ENCODE peak calls at places on chromosomes 1 and 21, in ten cellular contexts. X is NCI-H1092, F is OCI-LY7, L is germinal center, B is midbrain, O is AG10803, Z is pancreas, W is NCI-H460, D is glutamatergic neuron, C is iPS-NIHi11. P is an unnamed sample.

GRCh38 chr1:43270421-43271095 is 775 bp downstream of the TMEM125 start:
- DNase-seq in Z (peak; percentile 94), L (no peak), B (no peak), F (peak; percentile 18), W (no peak), D (no peak), X (no peak), C (peak; percentile 99), O (no peak), P (no peak)

GRCh38 chr21:43292041-43292865 is 123.4 kb downstream of the CRYAA start:
- DNase-seq in Z (no peak), X (no peak), B (no peak), D (no peak), W (no peak), F (no peak), L (no peak), O (no peak), C (no peak), P (no peak)

GRCh38 chr1:6889875-6890480 is 104.7 kb downstream of the CAMTA1 start:
- DNase-seq in Z (peak; percentile 48), L (peak; percentile 37), W (peak; percentile 53), C (peak; percentile 67), O (peak; percentile 64), B (peak; percentile 52), X (peak; percentile 43), F (peak; percentile 66), D (peak; percentile 59), P (peak; percentile 74)

GRCh38 chr1:166379447-166379846 is 212.6 kb upstream of the FAM78B start:
- DNase-seq in F (no peak), D (no peak), O (no peak), Z (no peak), X (no peak), C (no peak), W (peak; percentile 26), L (no peak), B (no peak), P (no peak)

GRCh38 chr21:32021319-32022027 is 148.7 kb downstream of the HUNK start:
- DNase-seq in L (no peak), C (no peak), W (no peak), Z (peak; percentile 74), X (peak; percentile 81), D (no peak), O (no peak), B (peak; percentile 54), F (no peak), P (no peak)

GRCh38 chr1:48093696-48094518 is 96.7 kb upstream of the TRABD2B start:
- DNase-seq in W (peak; percentile 36), B (peak; percentile 1), Z (peak; percentile 82), L (peak; percentile 78), F (peak; percentile 62), X (peak; percentile 43), D (peak; percentile 80), C (peak; percentile 95), O (peak; percentile 16), P (peak; percentile 61)

GRCh38 chr1:29515188-29515955 is 279.1 kb downstream of the PTPRU start:
- DNase-seq in D (no peak), C (no peak), Z (no peak), B (no peak), X (peak; percentile 13), L (no peak), W (no peak), O (no peak), F (no peak), P (no peak)

GRCh38 chr1:7218210-7218832 is 433.1 kb downstream of the CAMTA1 start:
- DNase-seq in X (peak; percentile 60), D (peak; percentile 52), Z (no peak), C (peak; percentile 77), B (peak; percentile 37), W (peak; percentile 46), L (peak; percentile 39), F (peak; percentile 55), O (peak; percentile 34), P (peak; percentile 68)

GRCh38 chr1:210695041-210695440 is 366.3 kb downstream of the HHAT start:
- DNase-seq in L (no peak), F (no peak), B (no peak), Z (no peak), C (no peak), O (no peak), W (no peak), D (no peak), X (no peak), P (no peak)

GRCh38 chr1:2547210-2548067 is 8.7 kb upstream of the TNFRSF14 start:
- DNase-seq in D (no peak), X (no peak), Z (no peak), L (peak; percentile 72), O (no peak), F (peak; percentile 73), C (no peak), W (no peak), B (no peak), P (no peak)

GRCh38 chr21:44957901-44958451 is 18.1 kb downstream of the SLX9 start:
- DNase-seq in O (no peak), L (no peak), C (no peak), F (no peak), X (no peak), Z (no peak), W (no peak), D (peak; percentile 24), B (no peak), P (no peak)

GRCh38 chr1:160744287-160744857 is 5.3 kb downstream of the SLAMF7 start:
- DNase-seq in W (no peak), Z (no peak), C (no peak), B (no peak), X (no peak), L (no peak), D (no peak), F (no peak), O (no peak), P (no peak)

GRCh38 chr21:42524341-42525227 is 10.9 kb downstream of the SLC37A1 start:
- DNase-seq in C (peak; percentile 55), Z (peak; percentile 37), W (no peak), F (peak; percentile 85), D (peak; percentile 82), L (peak; percentile 81), O (peak; percentile 54), B (no peak), X (peak; percentile 86), P (no peak)

GRCh38 chr1:61388586-61388985 is 306.2 kb downstream of the NFIA start:
- DNase-seq in W (no peak), F (no peak), B (no peak), X (no peak), Z (no peak), D (no peak), L (no peak), C (no peak), O (peak; percentile 39), P (no peak)

GRCh38 chr1:75345538-75346292 is 211.5 kb downstream of the LHX8 start:
- DNase-seq in D (no peak), B (no peak), L (no peak), C (no peak), F (no peak), O (no peak), W (no peak), Z (no peak), X (no peak), P (no peak)

GRCh38 chr1:216433175-216433574 is 9.9 kb upstream of the USH2A start:
- DNase-seq in X (no peak), D (no peak), Z (no peak), O (no peak), F (no peak), L (no peak), W (no peak), B (no peak), C (no peak), P (no peak)

GRCh38 chr1:208119225-208119606 is 125.0 kb downstream of the PLXNA2 start:
- DNase-seq in X (no peak), W (no peak), D (no peak), L (no peak), F (no peak), O (no peak), Z (no peak), B (no peak), C (no peak), P (no peak)

GRCh38 chr1:186374313-186375151 is 521 bp downstream of the TPR start:
- DNase-seq in F (peak; percentile 78), O (peak; percentile 37), L (peak; percentile 40), D (no peak), Z (no peak), C (peak; percentile 25), W (peak; percentile 9), B (peak; percentile 51), X (peak; percentile 25), P (peak; percentile 35)

GRCh38 chr1:210446479-210446878 is 117.8 kb downstream of the HHAT start:
- DNase-seq in D (no peak), W (no peak), L (no peak), C (no peak), Z (no peak), O (no peak), X (no peak), B (no peak), F (no peak), P (peak; percentile 96)

GRCh38 chr1:147243228-147243685 is 773 bp downstream of the CHD1L start:
- DNase-seq in O (no peak), B (peak; percentile 35), W (no peak), X (peak; percentile 27), L (peak; percentile 36), D (peak; percentile 54), F (peak; percentile 58), Z (peak; percentile 19), C (peak; percentile 43), P (no peak)

GRCh38 chr21:29164330-29164942 is 34.0 kb downstream of the MAP3K7CL start:
- DNase-seq in C (peak; percentile 20), W (peak; percentile 81), F (peak; percentile 16), Z (no peak), O (peak; percentile 81), D (no peak), L (no peak), X (peak; percentile 25), B (peak; percentile 47), P (peak; percentile 83)

GRCh38 chr1:209661081-209661480 is 8.9 kb upstream of the LAMB3 start:
- DNase-seq in L (no peak), C (no peak), Z (no peak), W (no peak), O (no peak), B (no peak), D (no peak), F (no peak), X (no peak), P (no peak)

GRCh38 chr21:33096426-33096825 is 26.5 kb downstream of the OLIG1 start:
- DNase-seq in B (no peak), X (no peak), F (peak; percentile 4), W (no peak), O (no peak), C (no peak), D (no peak), Z (no peak), L (no peak), P (no peak)

GRCh38 chr1:2288816-2289536 is 60.9 kb downstream of the SKI start:
- DNase-seq in F (no peak), B (no peak), Z (no peak), C (no peak), O (no peak), D (no peak), W (no peak), L (no peak), X (no peak), P (no peak)

GRCh38 chr1:209106237-209106741 is 477.2 kb upstream of the CAMK1G start:
- DNase-seq in O (peak; percentile 51), W (no peak), F (no peak), X (peak; percentile 66), Z (no peak), L (no peak), C (peak; percentile 19), B (no peak), D (no peak), P (no peak)

GRCh38 chr1:228320394-228320793 is 86.2 kb downstream of the TRIM11 start:
- DNase-seq in B (no peak), Z (no peak), O (no peak), W (no peak), F (no peak), X (no peak), D (no peak), L (no peak), C (no peak), P (no peak)

GRCh38 chr1:30068787-30069472 is 654.5 kb downstream of the MATN1 start:
- DNase-seq in W (no peak), X (no peak), F (no peak), Z (no peak), B (no peak), L (no peak), O (no peak), D (no peak), C (no peak), P (no peak)

GRCh38 chr1:6425671-6426070 is 1.1 kb downstream of the ESPN start:
- DNase-seq in C (no peak), Z (no peak), W (no peak), O (no peak), F (no peak), X (no peak), B (no peak), L (no peak), D (no peak), P (no peak)